ENCODE peak calls at places on chromosomes 2 and 18, in five cellular contexts. S, R, F, Z and Q are unnamed samples.

GRCh38 chr2:7377861-7378569 is 460.8 kb downstream of the RNF144A start:
- DNase-seq in S (peak; percentile 42), R (peak; percentile 51), F (no peak), Z (no peak), Q (no peak)

GRCh38 chr2:70477473-70477872 is 76.2 kb downstream of the TGFA start:
- DNase-seq in S (peak; percentile 59), R (no peak), F (no peak), Z (no peak), Q (no peak)

GRCh38 chr2:222239945-222240675 is 58.7 kb downstream of the PAX3 start:
- DNase-seq in S (peak; percentile 84), R (peak; percentile 74), F (no peak), Z (no peak), Q (no peak)

GRCh38 chr2:239081622-239082021 is 233.7 kb downstream of the TWIST2 start:
- DNase-seq in S (no peak), R (no peak), F (no peak), Z (no peak), Q (no peak)

GRCh38 chr2:151757861-151758260 is 23.6 kb upstream of the NEB start:
- DNase-seq in S (no peak), R (no peak), F (no peak), Z (no peak), Q (no peak)

GRCh38 chr2:240530181-240530580 is 27.6 kb downstream of the ANKMY1 start:
- DNase-seq in S (no peak), R (no peak), F (no peak), Z (no peak), Q (no peak)

GRCh38 chr2:174610243-174610995 is 12.8 kb upstream of the WIPF1 start:
- DNase-seq in S (no peak), R (no peak), F (peak; percentile 41), Z (no peak), Q (no peak)

GRCh38 chr2:109736177-109736827 is 57.8 kb upstream of the RGPD5 start:
- DNase-seq in S (peak; percentile 69), R (peak; percentile 66), F (peak; percentile 13), Z (peak; percentile 6), Q (no peak)

GRCh38 chr2:228522276-228522675 is 340.8 kb upstream of the SPHKAP start:
- DNase-seq in S (no peak), R (no peak), F (no peak), Z (no peak), Q (no peak)

GRCh38 chr2:38145226-38145625 is 69.3 kb upstream of the CYP1B1 start:
- DNase-seq in S (no peak), R (no peak), F (no peak), Z (no peak), Q (no peak)

GRCh38 chr2:181683518-181684453 is 3.5 kb upstream of the NEUROD1 start:
- DNase-seq in S (peak; percentile 95), R (peak; percentile 91), F (peak; percentile 29), Z (no peak), Q (no peak)

GRCh38 chr2:1367584-1367983 is 45.7 kb upstream of the TPO start:
- DNase-seq in S (no peak), R (no peak), F (no peak), Z (no peak), Q (no peak)

GRCh38 chr18:62576858-62577512 is 54.2 kb downstream of the ZCCHC2 start:
- DNase-seq in S (no peak), R (no peak), F (no peak), Z (no peak), Q (no peak)

GRCh38 chr2:219296142-219296541 is 13.1 kb downstream of the PTPRN start:
- DNase-seq in S (no peak), R (no peak), F (no peak), Z (no peak), Q (no peak)

GRCh38 chr2:200455958-200456421 is 53.9 kb downstream of the KCTD18 start:
- DNase-seq in S (no peak), R (no peak), F (no peak), Z (no peak), Q (no peak)

GRCh38 chr2:287471-287885 is 413 bp downstream of the ALKAL2 start:
- DNase-seq in S (peak; percentile 68), R (no peak), F (peak; percentile 16), Z (no peak), Q (peak; percentile 39)

GRCh38 chr2:166057363-166058169 is 70.3 kb downstream of the SCN1A start:
- DNase-seq in S (peak; percentile 26), R (no peak), F (no peak), Z (no peak), Q (no peak)

GRCh38 chr18:59189746-59190145 is 30.2 kb upstream of the GRP start:
- DNase-seq in S (no peak), R (no peak), F (no peak), Z (no peak), Q (no peak)

GRCh38 chr2:120262761-120263428 is 10.2 kb downstream of the RALB start:
- DNase-seq in S (peak; percentile 40), R (no peak), F (no peak), Z (no peak), Q (no peak)

GRCh38 chr2:10305715-10306114 is 3.0 kb downstream of the HPCAL1 start:
- DNase-seq in S (peak; percentile 50), R (no peak), F (peak; percentile 40), Z (peak; percentile 48), Q (no peak)

GRCh38 chr2:126860395-126860794 is 38.3 kb upstream of the TEX51 start:
- DNase-seq in S (no peak), R (no peak), F (no peak), Z (no peak), Q (no peak)

GRCh38 chr18:1928711-1929110 is 642.6 kb downstream of the METTL4 start:
- DNase-seq in S (no peak), R (no peak), F (no peak), Z (no peak), Q (no peak)

GRCh38 chr2:76498387-76498786 is 787.7 kb upstream of the GCFC2 start:
- DNase-seq in S (no peak), R (no peak), F (no peak), Z (no peak), Q (no peak)

GRCh38 chr2:30717081-30717650 is 90.1 kb downstream of the CAPN13 start:
- DNase-seq in S (no peak), R (no peak), F (no peak), Z (no peak), Q (no peak)

GRCh38 chr2:127943186-127943585 is 57.4 kb upstream of the AMMECR1L start:
- DNase-seq in S (no peak), R (no peak), F (no peak), Z (no peak), Q (no peak)

GRCh38 chr2:40197121-40197520 is 254.8 kb downstream of the SLC8A1 start:
- DNase-seq in S (no peak), R (peak; percentile 23), F (no peak), Z (no peak), Q (no peak)